ENCODE peak calls at places on chromosomes 7 and 10, in five cellular contexts. S is epithelial cell of esophagus, H is choroid plexus epithelial cell, V is AG04450, X is kidney epithelial cell. K is an unnamed sample.

GRCh38 chr7:82257118-82257695 is 186.4 kb downstream of the CACNA2D1 start:
- DNase-seq in S (no peak), H (no peak), X (no peak), V (no peak), K (no peak)

GRCh38 chr7:106623846-106624245 is 37.1 kb downstream of the CCDC71L start:
- DNase-seq in V (peak), X (no peak), S (peak), H (peak), K (no peak)

GRCh38 chr10:119917777-119918176 is 25.2 kb downstream of the SEC23IP start:
- DNase-seq in V (no peak), H (peak), X (no peak), S (no peak), K (no peak)

GRCh38 chr7:38675500-38676106 is 44.4 kb upstream of the AMPH start:
- DNase-seq in H (no peak), V (no peak), X (no peak), S (no peak), K (no peak)

GRCh38 chr10:3856593-3856992 is 71.6 kb upstream of the KLF6 start:
- DNase-seq in H (no peak), X (no peak), S (no peak), V (no peak), K (no peak)

GRCh38 chr7:27139335-27140107 is 4.0 kb downstream of the HOXA5 start:
- DNase-seq in H (no peak), S (no peak), X (no peak), V (no peak), K (no peak)

GRCh38 chr7:132075573-132075972 is 500.7 kb downstream of the PLXNA4 start:
- DNase-seq in H (no peak), S (no peak), X (no peak), V (no peak), K (no peak)

GRCh38 chr10:131230641-131231322 is 80.7 kb downstream of the TCERG1L start:
- DNase-seq in X (no peak), S (no peak), H (no peak), V (no peak), K (no peak)

GRCh38 chr10:44959243-44960097 is at the start of gene RASSF4:
- DNase-seq in H (peak), V (peak), S (peak), X (no peak), K (no peak)

GRCh38 chr7:90706067-90706716 is 110.1 kb downstream of the CDK14 start:
- DNase-seq in V (no peak), X (no peak), H (peak), S (no peak), K (no peak)

GRCh38 chr10:9254353-9254752 is 1199.9 kb downstream of the GATA3 start:
- DNase-seq in V (peak), H (peak), S (peak), X (no peak), K (no peak)

GRCh38 chr7:130920122-130920521 is 186.1 kb upstream of the KLF14 start:
- DNase-seq in S (no peak), V (no peak), H (no peak), X (no peak), K (no peak)

GRCh38 chr10:96417432-96417831 is 58.6 kb upstream of the OPALIN start:
- DNase-seq in H (peak), S (peak), X (peak), V (no peak), K (no peak)

GRCh38 chr10:126504051-126504760 is 115.9 kb upstream of the ADAM12 start:
- DNase-seq in V (peak), H (peak), S (peak), X (no peak), K (peak)

GRCh38 chr7:142696456-142697179 is 52.7 kb upstream of the PRSS1 start:
- DNase-seq in H (no peak), S (no peak), X (no peak), V (no peak), K (no peak)

DNA sequence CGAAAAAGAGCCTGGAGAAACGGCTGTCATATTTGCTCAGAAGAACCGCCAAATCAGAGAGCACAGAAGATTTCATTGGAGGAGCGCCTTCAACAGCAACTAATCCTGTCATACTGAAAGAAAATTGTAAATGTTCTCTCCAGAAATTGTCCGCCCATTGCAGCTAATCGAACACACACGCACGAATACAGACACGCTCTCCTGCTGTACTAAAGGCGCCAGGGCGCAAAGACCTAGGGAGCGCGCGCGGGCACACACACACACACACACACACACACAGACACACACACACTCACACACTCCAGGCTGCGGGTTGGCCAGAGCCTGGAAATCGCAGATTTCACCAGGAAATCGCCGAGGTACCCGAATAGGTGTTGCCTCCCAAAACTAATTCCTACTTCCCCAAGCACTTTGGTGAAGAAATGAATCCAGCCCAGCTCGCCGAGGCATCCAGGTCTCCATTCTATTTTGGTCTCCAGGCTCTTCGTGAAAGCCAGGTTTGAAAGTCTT is at the start of gene CHRM2:
- DNase-seq in X (no peak), H (peak), S (no peak), V (peak), K (no peak)
- H3K4me3 ChIP-seq in X (no peak), H (peak), S (no peak), V (peak), K (no peak)

GRCh38 chr10:24396396-24396795 is 187.5 kb downstream of the KIAA1217 start:
- DNase-seq in H (peak), S (no peak), X (no peak), V (no peak), K (no peak)
- TF ChIP-seq CTCF in H (peak), S (peak), X (no peak), V (peak), K (peak)

GRCh38 chr10:19971343-19971742 is 155.1 kb downstream of the PLXDC2 start:
- DNase-seq in V (no peak), H (peak), S (peak), X (no peak), K (no peak)

GRCh38 chr10:19968745-19969144 is 152.5 kb downstream of the PLXDC2 start:
- DNase-seq in X (no peak), S (no peak), H (no peak), V (no peak), K (no peak)

GRCh38 chr10:19974554-19974953 is 158.3 kb downstream of the PLXDC2 start:
- DNase-seq in H (no peak), X (no peak), S (no peak), V (no peak), K (no peak)

GRCh38 chr10:19974138-19974537 is 157.9 kb downstream of the PLXDC2 start:
- DNase-seq in X (no peak), S (no peak), V (no peak), H (no peak), K (no peak)

GRCh38 chr10:19970707-19971106 is 154.5 kb downstream of the PLXDC2 start:
- DNase-seq in X (no peak), H (peak), S (no peak), V (no peak), K (no peak)
- H3K4me3 ChIP-seq in X (no peak), H (no peak), S (no peak), V (no peak), K (no peak)

DNA sequence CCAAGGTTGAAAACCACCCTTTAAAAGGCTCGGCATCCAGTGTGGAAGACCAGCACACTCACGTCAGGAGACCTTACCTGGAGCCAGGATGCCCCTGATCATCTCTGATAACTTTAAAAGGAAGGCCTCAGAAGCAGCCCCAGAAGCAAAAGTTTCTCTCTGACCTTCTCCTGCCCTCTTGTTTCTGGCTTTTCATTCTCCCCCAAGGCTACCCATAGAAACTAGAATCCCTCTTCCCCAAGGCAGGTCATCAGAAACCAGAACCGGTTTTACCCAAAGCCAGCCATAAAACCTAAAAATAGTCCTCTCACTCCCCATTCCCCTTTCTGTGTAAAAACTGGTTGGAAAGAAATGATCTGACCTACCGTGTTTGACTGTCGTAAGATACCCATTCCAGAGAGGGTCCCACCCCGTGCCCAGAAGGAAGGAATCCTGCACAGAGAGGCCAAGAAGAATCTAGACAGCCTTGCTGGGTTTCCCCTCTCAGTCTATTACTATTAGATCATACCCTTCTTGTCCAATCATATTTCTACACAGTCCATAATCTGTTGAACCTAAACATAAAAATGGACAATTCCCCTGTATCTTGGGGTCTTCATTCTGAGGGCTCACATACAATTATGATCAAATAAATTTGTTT is 17.5 kb upstream of the TSPAN14 start:
- DNase-seq in X (no peak), S (no peak), H (no peak), V (no peak), K (no peak)
- TF ChIP-seq CTCF in X (no peak), S (no peak), H (no peak), V (no peak), K (no peak)

GRCh38 chr7:74083928-74084721 is 521 bp downstream of the LIMK1 start:
- DNase-seq in V (no peak), S (peak), X (no peak), H (peak), K (no peak)

GRCh38 chr7:74084722-74085578 is 1.3 kb downstream of the LIMK1 start:
- DNase-seq in H (no peak), S (no peak), V (no peak), X (no peak), K (no peak)

GRCh38 chr7:74087791-74088453 is 4.3 kb downstream of the LIMK1 start:
- DNase-seq in X (no peak), S (no peak), V (no peak), H (no peak), K (no peak)

GRCh38 chr7:74082770-74083116 is 861 bp upstream of the LIMK1 start:
- DNase-seq in V (no peak), S (no peak), X (no peak), H (no peak), K (no peak)

DNA sequence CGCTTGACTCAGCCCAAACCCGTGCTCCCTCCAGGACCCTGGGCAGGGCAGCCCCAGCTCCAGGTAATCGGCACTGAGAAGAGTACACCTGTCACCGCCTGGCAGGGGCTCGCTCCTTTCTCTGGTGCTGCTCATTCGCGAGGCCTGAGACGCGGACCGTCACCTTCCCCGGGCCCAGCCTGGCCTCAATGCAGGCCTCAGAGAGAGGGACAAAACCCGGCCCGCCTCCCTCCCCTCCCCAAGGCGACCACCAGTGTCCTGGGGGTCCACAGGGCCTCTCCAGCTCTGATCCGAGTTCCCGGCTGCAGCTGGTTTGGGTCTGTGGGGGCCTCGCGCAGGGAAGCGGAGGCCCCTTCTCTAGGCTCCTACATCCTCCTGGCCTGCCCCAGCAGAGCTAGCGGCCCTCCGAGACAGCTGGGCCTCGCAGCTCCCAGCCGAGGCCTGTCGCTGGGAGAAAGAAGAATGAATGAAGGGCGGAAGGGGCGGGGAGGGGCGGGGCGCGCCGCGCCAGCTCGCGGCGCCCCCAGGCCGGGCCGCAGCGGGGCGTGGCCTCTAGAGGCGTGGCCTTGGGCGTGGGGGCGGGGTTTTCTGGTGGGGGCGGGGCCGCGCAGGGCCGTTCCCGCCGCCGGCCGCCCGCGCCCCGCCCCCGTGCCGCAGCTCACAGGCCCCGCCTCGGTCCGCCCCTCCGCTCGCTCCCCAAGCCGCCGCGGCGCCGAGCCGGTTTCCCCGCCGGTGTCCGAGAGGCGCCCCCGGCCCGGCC is at the start of gene LIMK1:
- DNase-seq in S (peak), H (peak), V (peak), X (no peak), K (no peak)
- H3K4me3 ChIP-seq in S (peak), H (peak), V (peak), X (peak), K (peak)

GRCh38 chr10:32055478-32056135 is 618 bp downstream of the KIF5B start:
- DNase-seq in X (no peak), V (no peak), S (peak), H (peak), K (no peak)
- TF ChIP-seq CTCF in X (peak), V (peak), S (peak), H (peak), K (peak)

K was measured in epithelial cell of proximal tubule.